ENCODE peak calls at places on chromosomes 11 and 22, in eight cellular contexts. Y is GM20000; G is psoas muscle; E is lung; P is foreskin fibroblast; K is CD4-positive, alpha-beta T cell; V is A549; M is HFFc6. H is an unnamed sample.

GRCh38 chr11:124769804-124770774 is 8.0 kb upstream of the ESAM start:
- DNase-seq in P (peak; percentile 68), V (peak; percentile 62), K (no peak), M (peak; percentile 40), E (no peak), Y (no peak), G (no peak), H (no peak)

GRCh38 chr11:112304914-112305313 is 44.3 kb upstream of the PLET1 start:
- DNase-seq in M (no peak), V (no peak), P (no peak), E (no peak), G (no peak), K (no peak), Y (no peak), H (no peak)

GRCh38 chr11:78429209-78429608 is 11.6 kb upstream of the GAB2 start:
- DNase-seq in G (no peak), K (no peak), Y (no peak), M (no peak), E (no peak), V (no peak), P (no peak), H (no peak)

GRCh38 chr11:12922980-12923507 is 86.1 kb upstream of the RASSF10 start:
- DNase-seq in E (no peak), G (no peak), P (no peak), M (no peak), K (no peak), V (no peak), Y (no peak), H (no peak)

GRCh38 chr22:43789452-43789851 is 22.7 kb downstream of the EFCAB6 start:
- DNase-seq in M (peak; percentile 89), G (no peak), E (no peak), P (peak; percentile 82), Y (no peak), V (peak; percentile 63), K (no peak), H (no peak)

GRCh38 chr11:43644626-43645299 is 35.8 kb upstream of the HSD17B12 start:
- DNase-seq in V (no peak), G (no peak), K (no peak), Y (peak; percentile 6), M (peak; percentile 1), E (no peak), P (peak; percentile 9), H (no peak)

GRCh38 chr22:21068681-21069276 is 23.0 kb downstream of the LRRC74B start:
- DNase-seq in M (no peak), E (no peak), P (no peak), V (no peak), Y (no peak), K (no peak), G (no peak), H (no peak)

GRCh38 chr11:11813288-11813962 is 28.3 kb upstream of the USP47 start:
- DNase-seq in E (peak; percentile 43), K (no peak), Y (no peak), G (no peak), V (peak; percentile 87), M (peak; percentile 92), P (peak; percentile 94), H (no peak)

GRCh38 chr11:122007611-122008071 is 108.4 kb downstream of the BLID start:
- DNase-seq in P (no peak), G (peak; percentile 56), E (no peak), K (no peak), M (no peak), Y (no peak), V (no peak), H (no peak)

GRCh38 chr11:45054956-45055355 is 91.5 kb upstream of the PRDM11 start:
- DNase-seq in G (no peak), P (no peak), V (no peak), E (no peak), M (no peak), K (no peak), Y (no peak), H (no peak)

GRCh38 chr11:93498099-93499040 is 44.8 kb downstream of the SMCO4 start:
- DNase-seq in M (peak; percentile 7), E (no peak), P (peak; percentile 8), G (no peak), K (no peak), Y (no peak), V (peak; percentile 6), H (no peak)

GRCh38 chr11:3738241-3738640 is 59.1 kb downstream of the NUP98 start:
- DNase-seq in M (peak; percentile 16), Y (no peak), E (no peak), K (no peak), G (no peak), V (no peak), P (no peak), H (no peak)

GRCh38 chr22:17972385-17973181 is 51.8 kb downstream of the MICAL3 start:
- DNase-seq in V (peak; percentile 82), G (peak; percentile 74), M (peak; percentile 52), E (no peak), Y (no peak), P (peak; percentile 64), K (no peak), H (no peak)

GRCh38 chr11:15625691-15626090 is 511.0 kb downstream of the INSC start:
- DNase-seq in V (no peak), E (no peak), Y (no peak), M (no peak), P (no peak), G (no peak), K (no peak), H (no peak)

GRCh38 chr22:37484115-37485005 is 1.8 kb downstream of the MFNG start:
- DNase-seq in E (peak; percentile 72), Y (peak; percentile 85), V (no peak), M (no peak), P (no peak), G (peak; percentile 81), K (peak; percentile 77), H (peak; percentile 59)

GRCh38 chr11:65262381-65262680 is 569 bp downstream of the POLA2 start:
- DNase-seq in G (no peak), E (no peak), K (no peak), V (no peak), M (no peak), P (no peak), Y (no peak), H (no peak)

GRCh38 chr22:41826430-41827383 is 6.2 kb upstream of the SREBF2 start:
- DNase-seq in E (no peak), G (peak; percentile 72), P (no peak), M (no peak), K (no peak), Y (no peak), V (no peak), H (no peak)

DNA sequence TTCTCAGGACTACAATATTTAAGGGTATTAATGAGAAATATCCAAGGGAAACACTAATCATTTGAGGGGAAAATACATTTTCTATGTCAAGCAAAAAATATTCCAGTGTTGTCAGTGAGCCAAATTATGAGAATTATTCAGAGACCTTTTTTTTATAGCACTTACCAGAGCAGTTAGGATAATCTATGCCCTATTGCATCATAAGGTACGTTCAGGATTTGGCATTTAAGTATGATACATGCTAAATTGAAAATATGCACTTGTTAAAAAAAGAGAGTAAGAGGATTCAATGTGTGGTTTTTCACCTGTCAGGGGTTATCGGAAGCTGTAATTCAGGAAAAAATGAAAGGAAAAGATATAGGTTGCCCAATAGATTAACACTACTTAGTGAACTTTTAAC is 17.2 kb upstream of the MPPED2 start:
- DNase-seq in Y (no peak), G (no peak), K (no peak), P (no peak), M (no peak), V (no peak), E (no peak), H (no peak)
- TF ChIP-seq CTCF in Y (no peak), G (no peak), K (no peak), P (no peak), M (no peak), V (no peak), E (no peak), H (no peak)

GRCh38 chr11:58832246-58832645 is 12.3 kb downstream of the GLYATL2 start:
- DNase-seq in P (no peak), G (no peak), E (no peak), V (no peak), K (no peak), M (no peak), Y (no peak), H (no peak)
- TF ChIP-seq CTCF in P (no peak), G (no peak), E (no peak), V (no peak), K (no peak), M (no peak), Y (no peak), H (no peak)

GRCh38 chr22:48750826-48751440 is 1076.7 kb downstream of the BRD1 start:
- DNase-seq in P (no peak), K (no peak), V (no peak), Y (no peak), E (peak; percentile 24), M (no peak), G (no peak), H (no peak)
- TF ChIP-seq CTCF in P (no peak), K (no peak), V (no peak), Y (no peak), E (no peak), M (no peak), G (no peak), H (no peak)

DNA sequence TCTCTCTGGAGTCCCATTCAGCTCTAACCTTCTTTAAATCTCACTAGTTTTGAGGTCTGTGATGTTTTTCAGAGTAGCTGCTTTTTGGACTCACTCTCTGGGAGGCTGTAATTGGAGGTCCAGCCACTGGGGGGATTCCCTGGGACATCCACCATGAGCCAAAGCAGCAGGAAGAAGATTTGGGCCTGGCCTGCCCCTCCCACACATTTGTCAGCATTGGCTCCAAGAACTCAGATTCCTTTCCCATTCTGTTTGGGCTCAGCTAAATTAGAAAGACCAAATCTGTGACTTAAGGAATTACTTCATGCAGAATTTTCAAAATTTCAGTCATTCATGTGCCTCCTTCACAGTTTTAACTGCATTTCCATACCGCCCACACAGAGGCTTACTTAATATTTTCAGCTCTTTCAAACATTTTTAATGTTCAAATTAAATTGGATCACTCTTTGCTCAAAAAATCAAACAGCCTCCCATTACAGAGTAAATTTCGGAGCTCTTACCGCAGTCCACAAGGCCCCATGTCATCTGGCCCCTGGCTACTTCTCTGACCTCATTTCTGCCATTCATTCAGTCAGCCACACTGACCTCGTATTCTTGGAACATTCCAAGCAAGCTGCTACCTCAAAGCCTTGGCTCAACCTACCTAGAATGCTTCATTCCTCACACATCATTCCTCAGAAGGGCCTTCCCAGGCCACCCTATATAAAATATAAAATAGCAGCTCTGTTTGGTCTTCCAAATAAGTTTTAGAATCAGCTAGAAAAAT is 54.5 kb upstream of the RRAS2 start:
- DNase-seq in M (peak; percentile 35), K (no peak), P (peak; percentile 74), G (peak; percentile 58), E (no peak), V (peak; percentile 20), Y (no peak), H (no peak)
- TF ChIP-seq CTCF in M (peak; percentile 74), K (no peak), P (peak; percentile 36), G (peak; percentile 15), E (no peak), V (no peak), Y (no peak), H (no peak)